ENCODE peak calls at places on chromosome 12, in five cellular contexts. T is LNCaP clone FGC, J is AG10803, X is H9, E is mesothelial cell of epicardium. N is an unnamed sample.

GRCh38 chr12:100190013-100190394 is 10.6 kb upstream of the ACTR6 start:
- DNase-seq in J (no peak), X (no peak), E (no peak), T (no peak), N (no peak)

GRCh38 chr12:9694220-9694619 is 24.7 kb downstream of the CLEC2D start:
- DNase-seq in E (no peak), T (no peak), J (no peak), X (no peak), N (no peak)

GRCh38 chr12:131091976-131092691 is 138.4 kb downstream of the ADGRD1 start:
- DNase-seq in E (no peak), T (no peak), J (no peak), X (peak), N (peak)

GRCh38 chr12:94621662-94622359 is 28.5 kb downstream of the TMCC3 start:
- DNase-seq in E (no peak), J (no peak), T (no peak), X (no peak), N (no peak)

GRCh38 chr12:32661706-32662105 is 17.4 kb upstream of the DNM1L start:
- DNase-seq in T (no peak), J (no peak), X (no peak), E (no peak), N (no peak)

GRCh38 chr12:116155383-116155782 is 122.1 kb downstream of the MED13L start:
- DNase-seq in X (no peak), T (no peak), E (no peak), J (no peak), N (no peak)

GRCh38 chr12:1595690-1596347 is 1.4 kb upstream of the FBXL14 start:
- DNase-seq in T (no peak), X (no peak), E (no peak), J (peak), N (no peak)

GRCh38 chr12:28955491-28955890 is 193.6 kb upstream of the FAR2 start:
- DNase-seq in J (peak), X (no peak), T (no peak), E (no peak), N (no peak)

GRCh38 chr12:102423447-102423846 is 56.9 kb downstream of the IGF1 start:
- DNase-seq in T (no peak), E (no peak), J (peak), X (no peak), N (no peak)

GRCh38 chr12:48779869-48780268 is 9.0 kb downstream of the ADCY6 start:
- DNase-seq in T (no peak), J (peak), X (no peak), E (no peak), N (no peak)

GRCh38 chr12:12977231-12977630 is 22.8 kb downstream of the HEBP1 start:
- DNase-seq in T (no peak), E (no peak), J (no peak), X (no peak), N (no peak)

GRCh38 chr12:12974211-12974610 is 22.2 kb upstream of the GPRC5D start:
- DNase-seq in X (no peak), T (no peak), E (no peak), J (no peak), N (no peak)

GRCh38 chr12:12976366-12976765 is 23.7 kb downstream of the HEBP1 start:
- DNase-seq in E (no peak), J (peak), X (no peak), T (no peak), N (no peak)

GRCh38 chr12:12973019-12973418 is 21.0 kb upstream of the GPRC5D start:
- DNase-seq in J (no peak), E (no peak), T (no peak), X (no peak), N (no peak)

DNA sequence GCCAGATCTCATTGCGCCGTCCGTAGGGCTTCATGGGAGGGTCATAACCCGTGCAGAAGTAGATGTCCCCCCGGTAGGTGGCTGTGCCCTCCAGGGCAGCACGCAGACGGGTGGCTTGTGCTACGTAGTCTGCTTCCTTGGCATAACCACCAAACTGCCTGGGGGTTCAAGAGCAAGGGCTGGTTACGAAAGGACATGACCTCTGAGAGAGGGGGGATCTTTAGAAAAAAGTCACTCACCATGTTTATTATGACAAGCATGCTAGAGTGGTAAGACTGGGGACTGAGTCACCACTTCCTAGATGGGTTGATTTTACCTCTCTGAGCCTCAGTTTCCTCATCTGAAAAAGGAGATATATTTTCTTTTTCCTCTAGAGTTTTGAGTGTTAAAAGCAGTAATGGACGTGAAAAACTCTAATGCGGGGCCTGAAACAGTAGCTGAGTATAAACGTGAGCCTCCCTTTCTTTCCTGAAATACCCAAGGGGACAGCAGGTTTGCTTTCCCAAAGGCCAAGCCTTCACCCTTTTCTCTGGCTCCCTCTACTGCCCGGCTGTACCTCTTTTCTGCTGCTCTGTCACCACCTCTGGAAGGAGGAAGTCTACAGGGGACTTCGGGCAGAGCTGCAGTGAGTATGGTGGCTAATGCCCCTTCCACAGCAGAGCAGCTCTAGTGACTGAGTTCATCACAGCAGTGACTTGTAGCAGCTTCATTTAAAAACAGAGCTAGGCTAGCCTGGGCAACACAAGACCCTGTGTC is 23.5 kb upstream of the GPRC5D start:
- DNase-seq in E (no peak), J (peak), T (no peak), X (peak), N (no peak)
- TF ChIP-seq CTCF in E (no peak), J (peak), T (peak), X (peak), N (no peak)

GRCh38 chr12:34626363-34627157 is 604.3 kb downstream of the ALG10 start:
- DNase-seq in E (no peak), X (no peak), J (no peak), T (no peak), N (no peak)

DNA sequence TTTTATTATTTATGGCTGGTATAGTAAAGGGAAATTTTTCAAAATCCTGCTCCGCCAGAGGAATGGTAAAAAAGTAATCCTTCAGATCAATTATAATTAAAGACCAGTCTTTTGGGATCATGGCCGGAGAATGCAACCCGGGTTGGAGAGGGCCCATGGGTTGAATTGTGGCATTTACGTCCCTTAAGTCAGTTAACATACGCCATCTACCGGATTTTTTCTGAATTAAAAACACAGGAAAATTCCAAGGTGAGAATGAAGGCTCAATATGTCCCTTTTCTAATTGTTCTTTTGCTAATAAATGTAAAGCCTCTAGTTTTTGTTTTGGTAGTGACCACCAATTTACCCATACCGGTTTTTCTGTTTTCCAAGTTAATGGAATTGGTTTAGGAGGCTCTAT is 602.8 kb downstream of the ALG10 start:
- DNase-seq in J (peak), T (peak), X (no peak), E (no peak), N (no peak)
- TF ChIP-seq CTCF in J (no peak), T (peak), X (peak), E (no peak), N (no peak)

GRCh38 chr12:67937822-67938221 is 51.4 kb upstream of the IFNG-AS1 start:
- DNase-seq in J (no peak), X (no peak), E (no peak), T (no peak), N (no peak)
- TF ChIP-seq CTCF in J (no peak), X (no peak), E (no peak), T (no peak), N (no peak)

DNA sequence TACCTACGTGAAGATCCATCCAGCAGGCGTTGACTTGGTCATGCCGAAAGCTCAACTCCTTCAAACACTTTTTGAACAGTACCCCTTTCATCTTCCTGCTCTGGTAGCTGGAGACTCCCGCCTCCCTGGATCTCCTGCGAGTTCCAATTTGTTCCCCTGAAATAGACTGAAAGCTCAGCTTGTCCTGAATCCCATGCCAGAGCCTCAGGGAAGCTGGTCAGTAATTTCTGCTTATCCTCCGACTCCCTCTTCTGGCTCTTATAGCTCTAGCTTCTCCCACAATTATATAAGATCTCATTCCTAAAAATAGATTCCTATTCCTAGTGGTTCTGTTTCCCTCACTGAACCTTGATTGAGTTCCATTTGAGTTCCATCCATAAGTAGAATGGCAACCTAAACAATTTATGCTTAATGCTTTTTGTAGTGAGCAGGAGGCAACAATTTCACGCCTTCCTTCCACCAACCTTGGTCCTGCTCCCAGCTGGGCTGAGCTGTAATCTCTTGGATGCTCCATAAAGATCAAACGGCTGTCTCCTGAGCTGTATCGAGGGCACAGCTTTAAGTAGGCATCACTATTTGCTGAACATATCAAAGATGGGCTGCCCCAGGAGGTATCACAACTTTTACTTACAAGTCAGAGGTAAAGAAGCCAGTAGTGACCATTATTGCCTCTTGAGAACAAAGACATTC is 8.0 kb upstream of the TMEM132C start:
- DNase-seq in T (no peak), J (no peak), X (peak), E (no peak), N (no peak)
- TF ChIP-seq CTCF in T (no peak), J (no peak), X (no peak), E (no peak), N (no peak)

GRCh38 chr12:107522692-107523477 is 162.7 kb upstream of the PWP1 start:
- DNase-seq in J (no peak), X (peak), T (no peak), E (no peak), N (no peak)
- TF ChIP-seq CTCF in J (no peak), X (peak), T (peak), E (no peak), N (no peak)

N was measured in activated B cell treated with CpG ODN at 0.5 μM for 24 hours.